ENCODE peak calls at places on chromosome 4, in five cellular contexts. R is esophagus squamous epithelium, J is lung, L is colonic mucosa, S is cardiac fibroblast. D is an unnamed sample.
A peak's percentile ranks its signal among the peaks of the same experiment; 100 is the strongest.

GRCh38 chr4:119026662-119027444 is 108.8 kb upstream of the MYOZ2 start:
- DNase-seq in L (no peak), J (no peak), R (no peak), S (no peak), D (no peak)

GRCh38 chr4:74408639-74409038 is 36.3 kb upstream of the AREG start:
- DNase-seq in R (no peak), J (no peak), S (no peak), L (no peak), D (no peak)

GRCh38 chr4:8534601-8535000 is 45.6 kb upstream of the GPR78 start:
- DNase-seq in S (no peak), J (no peak), L (no peak), R (no peak), D (no peak)

GRCh38 chr4:156838761-156839160 is 132.8 kb downstream of the PDGFC start:
- DNase-seq in R (no peak), L (no peak), J (no peak), S (peak; percentile 27), D (no peak)

GRCh38 chr4:10015140-10015753 is 6.0 kb downstream of the SLC2A9 start:
- DNase-seq in R (no peak), J (peak; percentile 41), L (peak; percentile 67), S (peak; percentile 76), D (no peak)

GRCh38 chr4:156677136-156677535 is 294.5 kb downstream of the PDGFC start:
- DNase-seq in J (no peak), R (no peak), L (peak; percentile 28), S (peak; percentile 54), D (no peak)

GRCh38 chr4:39576268-39576667 is 49.0 kb upstream of the UGDH start:
- DNase-seq in L (no peak), R (no peak), J (no peak), S (no peak), D (no peak)

GRCh38 chr4:148542922-148543623 is 100.9 kb upstream of the NR3C2 start:
- DNase-seq in R (no peak), L (peak; percentile 28), J (no peak), S (no peak), D (no peak)

GRCh38 chr4:185265942-185266341 is 56.5 kb downstream of the SNX25 start:
- DNase-seq in R (no peak), L (no peak), J (no peak), S (no peak), D (no peak)

GRCh38 chr4:172716291-172716690 is 452.3 kb upstream of the GALNT7 start:
- DNase-seq in L (no peak), J (no peak), R (no peak), S (no peak), D (no peak)

GRCh38 chr4:153166971-153167501 is 37.2 kb upstream of the TRIM2 start:
- DNase-seq in J (no peak), S (peak; percentile 61), L (no peak), R (no peak), D (no peak)

GRCh38 chr4:123477804-123478209 is 81.2 kb downstream of the SPRY1 start:
- DNase-seq in S (peak; percentile 63), L (no peak), R (no peak), J (no peak), D (peak; percentile 32)
- H3K4me3 ChIP-seq in S (no peak overlapping the region), L (no peak overlapping the region), R (no peak overlapping the region), J (no peak overlapping the region), D (no peak overlapping the region)

GRCh38 chr4:184250795-184251679 is 33.4 kb upstream of the ENPP6 start:
- DNase-seq in J (no peak), L (no peak), R (no peak), S (peak; percentile 65), D (peak; percentile 11)
- TF ChIP-seq CTCF in J (peak; percentile 25), L (peak; percentile 59), R (peak; percentile 54), S (peak; percentile 62), D (peak; percentile 57)

DNA sequence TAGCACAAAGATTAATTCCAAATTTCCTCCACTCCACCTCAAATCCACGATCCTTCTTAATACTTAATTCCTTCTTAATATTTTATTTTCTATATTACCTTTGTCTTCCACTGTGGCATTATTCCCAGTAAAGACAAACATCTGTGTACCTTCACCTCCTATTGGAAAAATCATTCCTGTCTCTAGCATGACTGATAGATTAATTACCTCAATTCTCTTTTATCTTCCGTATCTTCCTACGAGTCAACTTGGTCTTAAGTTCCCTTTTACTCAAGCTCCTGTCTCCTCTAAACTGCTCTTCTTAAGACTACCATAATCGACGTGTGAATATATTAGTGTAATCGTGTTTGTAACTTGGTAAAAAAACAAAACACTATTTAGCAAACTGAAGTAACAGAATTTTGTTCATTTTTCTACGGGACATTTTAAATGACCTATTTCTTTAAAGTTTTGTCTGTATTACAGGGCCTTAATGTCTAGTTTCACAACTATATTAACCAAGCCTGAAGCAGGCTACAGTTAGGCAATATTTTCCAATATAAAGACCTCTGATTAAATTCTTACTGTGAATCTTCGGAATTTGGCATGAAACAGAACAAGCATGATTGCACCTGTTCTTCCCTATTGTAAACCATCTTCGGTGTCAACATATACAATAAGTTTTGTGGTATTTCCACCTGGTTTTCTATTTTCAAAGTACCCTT is 1.1 kb upstream of the USP38 start:
- DNase-seq in J (no peak), S (no peak), L (no peak), R (no peak), D (no peak)
- H3K4me3 ChIP-seq in J (no peak overlapping the region), S (peak overlapping the region; percentile 93), L (peak overlapping the region; percentile 86), R (peak overlapping the region; percentile 99), D (peak overlapping the region; percentile 69)

GRCh38 chr4:154545689-154546088 is 4.5 kb downstream of the PLRG1 start:
- DNase-seq in S (no peak), L (no peak), J (no peak), R (no peak), D (no peak)
- TF ChIP-seq CTCF in S (no peak), L (no peak), J (no peak), R (no peak), D (peak; percentile 4)

DNA sequence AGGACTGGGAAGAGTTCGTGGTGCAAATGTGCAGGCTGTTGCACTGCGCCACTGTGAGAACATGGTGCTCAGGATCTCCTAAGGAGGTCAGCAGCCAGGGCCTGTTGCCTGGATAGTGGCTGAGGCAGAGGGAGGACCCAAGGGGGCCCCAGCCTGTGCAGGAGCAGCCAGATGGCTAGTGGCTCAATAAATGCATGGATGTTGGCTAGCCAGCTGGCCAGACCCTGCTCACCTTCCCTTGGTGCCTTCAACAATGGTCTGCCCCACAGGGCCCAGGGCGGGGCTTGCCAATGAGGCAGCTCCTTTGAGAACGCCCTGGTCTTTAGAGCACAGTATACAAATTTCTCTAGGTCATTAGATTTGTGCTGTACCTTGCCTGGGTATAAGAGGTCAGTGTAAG is 67.4 kb downstream of the TNIP2 start:
- DNase-seq in J (no peak), S (no peak), L (no peak), R (no peak), D (no peak)
- H3K4me3 ChIP-seq in J (no peak overlapping the region), S (no peak overlapping the region), L (no peak overlapping the region), R (no peak overlapping the region), D (no peak overlapping the region)

GRCh38 chr4:83679692-83680091 is 143.8 kb downstream of the GPAT3 start:
- DNase-seq in L (no peak), J (no peak), S (no peak), R (no peak), D (no peak)

GRCh38 chr4:83677656-83678055 is 141.7 kb downstream of the GPAT3 start:
- DNase-seq in L (no peak), J (no peak), R (no peak), S (no peak), D (peak; percentile 59)
- TF ChIP-seq CTCF in L (no peak), J (no peak), R (no peak), S (no peak), D (no peak)